ENCODE peak calls at places on chromosome 3, in ten cellular contexts. One of them, this sample, is unnamed.

GRCh38 chr3:158652463-158652862 is 8.1 kb downstream of the GFM1 start:
- DNase-seq in mesothelial cell of epicardium: no peak
- DNase-seq in fibroblast of the aortic adventitia: no peak
- DNase-seq in CD8-positive, alpha-beta T cell: no peak
- DNase-seq in HFF-Myc: no peak
- DNase-seq in upper lobe of right lung: no peak
- DNase-seq in endothelial cell: no peak
- DNase-seq in lower lobe of right lung: no peak
- DNase-seq in type B pancreatic cell: no peak
- DNase-seq in osteocyte: no peak
- DNase-seq in this sample: no peak

GRCh38 chr3:10274601-10275000 is 18.1 kb downstream of the GHRL start:
- DNase-seq in mesothelial cell of epicardium: no peak
- DNase-seq in fibroblast of the aortic adventitia: no peak
- DNase-seq in CD8-positive, alpha-beta T cell: no peak
- DNase-seq in HFF-Myc: no peak
- DNase-seq in upper lobe of right lung: no peak
- DNase-seq in endothelial cell: no peak
- DNase-seq in lower lobe of right lung: no peak
- DNase-seq in type B pancreatic cell: no peak
- DNase-seq in osteocyte: no peak
- DNase-seq in this sample: no peak

GRCh38 chr3:113496924-113497323 is 18.0 kb downstream of the SPICE1 start:
- DNase-seq in mesothelial cell of epicardium: no peak
- DNase-seq in fibroblast of the aortic adventitia: peak
- DNase-seq in CD8-positive, alpha-beta T cell: no peak
- DNase-seq in HFF-Myc: no peak
- DNase-seq in upper lobe of right lung: no peak
- DNase-seq in endothelial cell: no peak
- DNase-seq in lower lobe of right lung: no peak
- DNase-seq in type B pancreatic cell: no peak
- DNase-seq in osteocyte: no peak
- DNase-seq in this sample: no peak

GRCh38 chr3:56776551-56776950 is 25.2 kb downstream of the ARHGEF3 start:
- DNase-seq in mesothelial cell of epicardium: no peak
- DNase-seq in fibroblast of the aortic adventitia: no peak
- DNase-seq in CD8-positive, alpha-beta T cell: no peak
- DNase-seq in HFF-Myc: no peak
- DNase-seq in upper lobe of right lung: no peak
- DNase-seq in endothelial cell: no peak
- DNase-seq in lower lobe of right lung: no peak
- DNase-seq in type B pancreatic cell: no peak
- DNase-seq in osteocyte: no peak
- DNase-seq in this sample: no peak

GRCh38 chr3:145721815-145722214 is 439.2 kb downstream of the PLOD2 start:
- DNase-seq in mesothelial cell of epicardium: no peak
- DNase-seq in fibroblast of the aortic adventitia: no peak
- DNase-seq in CD8-positive, alpha-beta T cell: no peak
- DNase-seq in HFF-Myc: no peak
- DNase-seq in upper lobe of right lung: no peak
- DNase-seq in endothelial cell: no peak
- DNase-seq in lower lobe of right lung: no peak
- DNase-seq in type B pancreatic cell: no peak
- DNase-seq in osteocyte: no peak
- DNase-seq in this sample: no peak

GRCh38 chr3:55264933-55265332 is 222.2 kb downstream of the WNT5A start:
- DNase-seq in mesothelial cell of epicardium: no peak
- DNase-seq in fibroblast of the aortic adventitia: no peak
- DNase-seq in CD8-positive, alpha-beta T cell: no peak
- DNase-seq in HFF-Myc: no peak
- DNase-seq in upper lobe of right lung: no peak
- DNase-seq in endothelial cell: no peak
- DNase-seq in lower lobe of right lung: no peak
- DNase-seq in type B pancreatic cell: no peak
- DNase-seq in osteocyte: no peak
- DNase-seq in this sample: no peak

GRCh38 chr3:36318584-36319200 is 61.6 kb upstream of the STAC start:
- DNase-seq in mesothelial cell of epicardium: no peak
- DNase-seq in fibroblast of the aortic adventitia: no peak
- DNase-seq in CD8-positive, alpha-beta T cell: no peak
- DNase-seq in HFF-Myc: no peak
- DNase-seq in upper lobe of right lung: no peak
- DNase-seq in endothelial cell: no peak
- DNase-seq in lower lobe of right lung: no peak
- DNase-seq in type B pancreatic cell: no peak
- DNase-seq in osteocyte: no peak
- DNase-seq in this sample: no peak

GRCh38 chr3:182725372-182726251 is 67.7 kb upstream of the ATP11B start:
- DNase-seq in mesothelial cell of epicardium: no peak
- DNase-seq in fibroblast of the aortic adventitia: no peak
- DNase-seq in CD8-positive, alpha-beta T cell: no peak
- DNase-seq in HFF-Myc: no peak
- DNase-seq in upper lobe of right lung: no peak
- DNase-seq in endothelial cell: no peak
- DNase-seq in lower lobe of right lung: no peak
- DNase-seq in type B pancreatic cell: no peak
- DNase-seq in osteocyte: no peak
- DNase-seq in this sample: no peak

GRCh38 chr3:481680-482079 is 285.1 kb downstream of the CHL1 start:
- DNase-seq in mesothelial cell of epicardium: no peak
- DNase-seq in fibroblast of the aortic adventitia: no peak
- DNase-seq in CD8-positive, alpha-beta T cell: no peak
- DNase-seq in HFF-Myc: no peak
- DNase-seq in upper lobe of right lung: no peak
- DNase-seq in endothelial cell: no peak
- DNase-seq in lower lobe of right lung: no peak
- DNase-seq in type B pancreatic cell: no peak
- DNase-seq in osteocyte: no peak
- DNase-seq in this sample: no peak

GRCh38 chr3:183481582-183481981 is 53.2 kb upstream of the MCF2L2 start:
- DNase-seq in mesothelial cell of epicardium: no peak
- DNase-seq in fibroblast of the aortic adventitia: no peak
- DNase-seq in CD8-positive, alpha-beta T cell: no peak
- DNase-seq in HFF-Myc: no peak
- DNase-seq in upper lobe of right lung: no peak
- DNase-seq in endothelial cell: no peak
- DNase-seq in lower lobe of right lung: no peak
- DNase-seq in type B pancreatic cell: peak
- DNase-seq in osteocyte: peak
- DNase-seq in this sample: no peak

GRCh38 chr3:143786229-143787199 is 61.8 kb downstream of the SLC9A9 start:
- DNase-seq in mesothelial cell of epicardium: no peak
- DNase-seq in fibroblast of the aortic adventitia: peak
- DNase-seq in CD8-positive, alpha-beta T cell: no peak
- DNase-seq in HFF-Myc: no peak
- DNase-seq in upper lobe of right lung: no peak
- DNase-seq in endothelial cell: no peak
- DNase-seq in lower lobe of right lung: no peak
- DNase-seq in type B pancreatic cell: no peak
- DNase-seq in osteocyte: no peak
- DNase-seq in this sample: no peak

GRCh38 chr3:198076722-198077308 is 116.8 kb downstream of the LMLN start:
- DNase-seq in mesothelial cell of epicardium: no peak
- DNase-seq in fibroblast of the aortic adventitia: no peak
- DNase-seq in CD8-positive, alpha-beta T cell: no peak
- DNase-seq in HFF-Myc: no peak
- DNase-seq in upper lobe of right lung: no peak
- DNase-seq in endothelial cell: no peak
- DNase-seq in lower lobe of right lung: no peak
- DNase-seq in type B pancreatic cell: no peak
- DNase-seq in osteocyte: no peak
- DNase-seq in this sample: no peak

GRCh38 chr3:17442332-17443049 is 299.9 kb downstream of the TBC1D5 start:
- DNase-seq in mesothelial cell of epicardium: no peak
- DNase-seq in fibroblast of the aortic adventitia: peak
- DNase-seq in CD8-positive, alpha-beta T cell: no peak
- DNase-seq in HFF-Myc: no peak
- DNase-seq in upper lobe of right lung: no peak
- DNase-seq in endothelial cell: no peak
- DNase-seq in lower lobe of right lung: no peak
- DNase-seq in type B pancreatic cell: no peak
- DNase-seq in osteocyte: no peak
- DNase-seq in this sample: no peak

GRCh38 chr3:109364088-109364487 is 26.7 kb upstream of the DPPA4 start:
- DNase-seq in mesothelial cell of epicardium: no peak
- DNase-seq in fibroblast of the aortic adventitia: no peak
- DNase-seq in CD8-positive, alpha-beta T cell: no peak
- DNase-seq in HFF-Myc: no peak
- DNase-seq in upper lobe of right lung: no peak
- DNase-seq in endothelial cell: no peak
- DNase-seq in lower lobe of right lung: no peak
- DNase-seq in type B pancreatic cell: no peak
- DNase-seq in osteocyte: no peak
- DNase-seq in this sample: no peak

GRCh38 chr3:126659915-126660886 is 5.3 kb upstream of the TXNRD3 start:
- DNase-seq in mesothelial cell of epicardium: no peak
- DNase-seq in fibroblast of the aortic adventitia: no peak
- DNase-seq in CD8-positive, alpha-beta T cell: no peak
- DNase-seq in HFF-Myc: no peak
- DNase-seq in upper lobe of right lung: no peak
- DNase-seq in endothelial cell: no peak
- DNase-seq in lower lobe of right lung: no peak
- DNase-seq in type B pancreatic cell: no peak
- DNase-seq in osteocyte: no peak
- DNase-seq in this sample: no peak
- TF ChIP-seq CTCF in mesothelial cell of epicardium: no peak
- TF ChIP-seq CTCF in fibroblast of the aortic adventitia: peak
- TF ChIP-seq CTCF in CD8-positive, alpha-beta T cell: no peak
- TF ChIP-seq CTCF in HFF-Myc: peak
- TF ChIP-seq CTCF in upper lobe of right lung: peak
- TF ChIP-seq CTCF in endothelial cell: no peak
- TF ChIP-seq CTCF in lower lobe of right lung: no peak
- TF ChIP-seq CTCF in type B pancreatic cell: peak
- TF ChIP-seq CTCF in osteocyte: peak
- TF ChIP-seq CTCF in this sample: peak

DNA sequence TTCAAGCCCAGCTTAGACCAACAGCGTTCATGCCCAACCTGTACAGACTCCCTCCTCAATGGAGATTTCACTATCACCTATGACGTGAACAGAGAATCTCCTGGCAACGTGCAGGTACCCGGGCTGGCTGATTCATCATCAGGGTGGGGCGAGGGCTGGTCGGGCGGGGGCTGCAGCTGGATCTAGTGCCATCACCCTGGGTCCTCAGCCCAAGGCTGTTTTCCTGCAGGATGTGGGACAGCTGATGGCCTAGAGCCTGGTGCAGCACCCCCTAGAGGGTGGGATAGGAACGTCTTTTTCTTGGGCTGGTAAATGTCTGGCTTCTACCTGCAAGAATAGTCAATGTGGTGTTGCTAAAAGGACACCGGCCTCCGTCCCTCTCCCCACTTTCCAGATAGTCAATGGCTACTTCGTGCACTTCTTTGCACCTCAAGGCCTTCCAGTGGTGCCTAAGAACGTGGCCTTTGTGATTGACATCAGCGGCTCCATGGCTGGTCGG is 4.4 kb downstream of the ITIH3 start:
- DNase-seq in mesothelial cell of epicardium: no peak
- DNase-seq in fibroblast of the aortic adventitia: no peak
- DNase-seq in CD8-positive, alpha-beta T cell: no peak
- DNase-seq in HFF-Myc: no peak
- DNase-seq in upper lobe of right lung: no peak
- DNase-seq in endothelial cell: peak
- DNase-seq in lower lobe of right lung: no peak
- DNase-seq in type B pancreatic cell: no peak
- DNase-seq in osteocyte: no peak
- DNase-seq in this sample: peak
- TF ChIP-seq CTCF in mesothelial cell of epicardium: peak
- TF ChIP-seq CTCF in fibroblast of the aortic adventitia: peak
- TF ChIP-seq CTCF in CD8-positive, alpha-beta T cell: peak
- TF ChIP-seq CTCF in HFF-Myc: peak
- TF ChIP-seq CTCF in upper lobe of right lung: peak
- TF ChIP-seq CTCF in endothelial cell: peak
- TF ChIP-seq CTCF in lower lobe of right lung: peak
- TF ChIP-seq CTCF in type B pancreatic cell: peak
- TF ChIP-seq CTCF in osteocyte: peak
- TF ChIP-seq CTCF in this sample: peak

DNA sequence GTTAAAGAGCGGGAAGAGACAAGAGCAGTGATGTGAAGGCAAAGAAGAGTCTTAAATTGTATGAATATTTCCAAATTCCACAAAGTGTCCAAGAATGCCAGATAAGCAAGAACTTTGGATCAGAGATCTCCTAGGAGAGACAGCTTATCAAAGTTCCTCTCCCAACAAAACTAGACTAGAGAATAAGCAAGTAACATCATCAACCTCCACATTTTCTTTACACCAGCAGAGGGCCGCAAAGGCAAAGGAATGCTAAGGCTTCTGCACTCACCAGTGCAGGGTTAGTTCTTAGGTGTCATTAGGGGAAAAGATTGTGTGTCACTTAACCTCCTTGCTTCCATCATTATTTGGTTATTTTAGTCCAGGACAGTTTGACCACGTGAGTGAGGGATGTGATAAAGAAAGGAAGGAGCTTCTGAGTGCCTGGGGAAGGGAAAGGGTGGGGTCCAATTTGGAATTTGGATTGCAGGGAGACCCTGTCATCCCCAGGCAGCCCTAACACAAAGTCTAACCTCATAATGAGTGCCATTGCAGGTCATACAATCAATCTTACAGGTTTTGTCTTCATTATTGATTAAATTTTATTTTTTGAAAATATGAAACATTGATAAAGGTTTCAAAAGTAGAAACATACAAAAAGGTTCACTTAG is 7.5 kb upstream of the CMTM6 start:
- DNase-seq in mesothelial cell of epicardium: no peak
- DNase-seq in fibroblast of the aortic adventitia: peak
- DNase-seq in CD8-positive, alpha-beta T cell: peak
- DNase-seq in HFF-Myc: peak
- DNase-seq in upper lobe of right lung: no peak
- DNase-seq in endothelial cell: peak
- DNase-seq in lower lobe of right lung: no peak
- DNase-seq in type B pancreatic cell: no peak
- DNase-seq in osteocyte: no peak
- DNase-seq in this sample: peak
- TF ChIP-seq CTCF in mesothelial cell of epicardium: peak
- TF ChIP-seq CTCF in fibroblast of the aortic adventitia: peak
- TF ChIP-seq CTCF in CD8-positive, alpha-beta T cell: peak
- TF ChIP-seq CTCF in HFF-Myc: peak
- TF ChIP-seq CTCF in upper lobe of right lung: peak
- TF ChIP-seq CTCF in endothelial cell: peak
- TF ChIP-seq CTCF in lower lobe of right lung: peak
- TF ChIP-seq CTCF in type B pancreatic cell: peak
- TF ChIP-seq CTCF in osteocyte: peak
- TF ChIP-seq CTCF in this sample: peak

GRCh38 chr3:100682854-100683760 is 26.2 kb upstream of the TFG start:
- DNase-seq in mesothelial cell of epicardium: no peak
- DNase-seq in fibroblast of the aortic adventitia: no peak
- DNase-seq in CD8-positive, alpha-beta T cell: no peak
- DNase-seq in HFF-Myc: no peak
- DNase-seq in upper lobe of right lung: no peak
- DNase-seq in endothelial cell: no peak
- DNase-seq in lower lobe of right lung: no peak
- DNase-seq in type B pancreatic cell: no peak
- DNase-seq in osteocyte: no peak
- DNase-seq in this sample: no peak

GRCh38 chr3:100681496-100681895 is 27.8 kb upstream of the TFG start:
- DNase-seq in mesothelial cell of epicardium: no peak
- DNase-seq in fibroblast of the aortic adventitia: no peak
- DNase-seq in CD8-positive, alpha-beta T cell: no peak
- DNase-seq in HFF-Myc: no peak
- DNase-seq in upper lobe of right lung: no peak
- DNase-seq in endothelial cell: no peak
- DNase-seq in lower lobe of right lung: no peak
- DNase-seq in type B pancreatic cell: no peak
- DNase-seq in osteocyte: no peak
- DNase-seq in this sample: no peak

GRCh38 chr3:100682056-100682853 is 27.0 kb upstream of the TFG start:
- DNase-seq in mesothelial cell of epicardium: no peak
- DNase-seq in fibroblast of the aortic adventitia: no peak
- DNase-seq in CD8-positive, alpha-beta T cell: no peak
- DNase-seq in HFF-Myc: no peak
- DNase-seq in upper lobe of right lung: peak
- DNase-seq in endothelial cell: no peak
- DNase-seq in lower lobe of right lung: peak
- DNase-seq in type B pancreatic cell: no peak
- DNase-seq in osteocyte: no peak
- DNase-seq in this sample: no peak
- TF ChIP-seq CTCF in mesothelial cell of epicardium: no peak
- TF ChIP-seq CTCF in fibroblast of the aortic adventitia: no peak
- TF ChIP-seq CTCF in CD8-positive, alpha-beta T cell: no peak
- TF ChIP-seq CTCF in HFF-Myc: no peak
- TF ChIP-seq CTCF in upper lobe of right lung: no peak
- TF ChIP-seq CTCF in endothelial cell: no peak
- TF ChIP-seq CTCF in lower lobe of right lung: no peak
- TF ChIP-seq CTCF in type B pancreatic cell: no peak
- TF ChIP-seq CTCF in osteocyte: no peak
- TF ChIP-seq CTCF in this sample: no peak

This sample was measured in glutamatergic neuron.